ENCODE peak calls at places on chromosomes 2 and 18, in ten cellular contexts. M is bronchial epithelial cell; Z is left ventricle myocardium inferior; X is iPS DF 6.9; H is colonic mucosa; J is endodermal cell; P is body of pancreas; G is GM23248; U is CD8-positive, alpha-beta memory T cell; O is A549. B is an unnamed sample.

GRCh38 chr18:63322908-63323634 is 3.5 kb upstream of the BCL2 start:
- DNase-seq in P (peak), H (peak), M (peak), J (peak), O (peak), Z (no peak), X (no peak), U (peak), G (peak), B (peak)

GRCh38 chr2:98269830-98270229 is 76.4 kb upstream of the CNGA3 start:
- DNase-seq in O (no peak), U (no peak), Z (no peak), P (no peak), H (no peak), G (peak), M (no peak), X (no peak), J (no peak), B (peak)

GRCh38 chr2:110679337-110679707 is 1.5 kb upstream of the BUB1 start:
- DNase-seq in J (no peak), Z (no peak), U (no peak), M (peak), P (no peak), G (peak), H (no peak), O (no peak), X (no peak), B (no peak)

GRCh38 chr2:176156959-176157498 is at the start of gene HOXD3:
- DNase-seq in Z (no peak), J (peak), O (no peak), P (no peak), H (no peak), U (no peak), M (no peak), G (peak), X (no peak), B (no peak)

GRCh38 chr18:79926306-79926705 is 25.1 kb downstream of the SLC66A2 start:
- DNase-seq in G (no peak), J (peak), P (peak), H (peak), O (no peak), U (no peak), Z (no peak), M (no peak), X (no peak), B (no peak)

GRCh38 chr2:6772366-6772710 is 93.4 kb downstream of the CMPK2 start:
- DNase-seq in O (no peak), U (no peak), Z (no peak), P (no peak), G (no peak), X (no peak), H (no peak), M (no peak), J (peak), B (no peak)

GRCh38 chr2:205925373-205926337 is 160.3 kb downstream of the INO80D start:
- DNase-seq in X (peak), U (peak), H (peak), M (peak), G (peak), Z (peak), O (peak), P (peak), J (peak), B (peak)

GRCh38 chr2:134411279-134411827 is 157.5 kb downstream of the MGAT5 start:
- DNase-seq in U (no peak), O (no peak), Z (no peak), H (no peak), X (no peak), J (no peak), P (no peak), G (no peak), M (no peak), B (no peak)

GRCh38 chr2:41993086-41993812 is 54.6 kb upstream of the PKDCC start:
- DNase-seq in U (no peak), O (no peak), Z (no peak), M (no peak), G (no peak), H (no peak), P (no peak), X (no peak), J (peak), B (no peak)

GRCh38 chr18:69177702-69178101 is 223.0 kb upstream of the DOK6 start:
- DNase-seq in G (no peak), U (no peak), X (no peak), P (no peak), H (no peak), J (no peak), M (no peak), O (no peak), Z (no peak), B (peak)

GRCh38 chr2:190530211-190530639 is 4.3 kb downstream of the NEMP2 start:
- DNase-seq in G (no peak), X (no peak), J (no peak), U (no peak), H (no peak), P (no peak), Z (no peak), M (no peak), O (no peak), B (peak)

GRCh38 chr2:212392048-212392447 is 146.6 kb downstream of the ERBB4 start:
- DNase-seq in X (no peak), G (peak), Z (no peak), M (peak), H (no peak), U (no peak), J (no peak), O (no peak), P (no peak), B (peak)

GRCh38 chr18:7760967-7761946 is 194.1 kb downstream of the PTPRM start:
- DNase-seq in U (no peak), J (no peak), O (peak), M (peak), Z (no peak), G (peak), P (no peak), X (no peak), H (no peak), B (no peak)

GRCh38 chr2:184210329-184210728 is 388.0 kb upstream of the ZNF804A start:
- DNase-seq in Z (no peak), J (no peak), M (no peak), H (no peak), G (no peak), U (no peak), P (no peak), O (no peak), X (no peak), B (no peak)

GRCh38 chr2:71679481-71679880 is 226.1 kb downstream of the DYSF start:
- DNase-seq in J (peak), G (no peak), X (no peak), U (no peak), Z (no peak), O (no peak), H (no peak), P (no peak), M (no peak), B (no peak)

GRCh38 chr2:134361648-134362047 is 107.8 kb downstream of the MGAT5 start:
- DNase-seq in J (no peak), G (no peak), O (no peak), X (no peak), M (no peak), P (no peak), H (peak), Z (no peak), U (no peak), B (no peak)

GRCh38 chr18:9135912-9136314 is 668 bp upstream of the ANKRD12 start:
- DNase-seq in O (peak), Z (no peak), U (no peak), G (peak), P (no peak), H (peak), J (peak), X (no peak), M (peak), B (peak)

GRCh38 chr2:73080321-73081131 is 9.0 kb upstream of the SFXN5 start:
- DNase-seq in G (no peak), O (no peak), P (no peak), Z (no peak), X (no peak), U (no peak), M (no peak), J (no peak), H (no peak), B (no peak)

GRCh38 chr2:84880645-84881521 is at the start of gene TRABD2A:
- DNase-seq in H (peak), M (no peak), O (peak), X (no peak), G (peak), P (no peak), J (peak), U (peak), Z (no peak), B (peak)

GRCh38 chr2:36369711-36370110 is 14.1 kb downstream of the CRIM1 start:
- DNase-seq in M (no peak), Z (no peak), P (no peak), U (no peak), O (no peak), G (no peak), H (no peak), X (no peak), J (no peak), B (no peak)

GRCh38 chr2:36371070-36371962 is 15.7 kb downstream of the CRIM1 start:
- DNase-seq in J (no peak), P (no peak), U (no peak), X (no peak), M (no peak), G (peak), H (no peak), O (peak), Z (no peak), B (peak)

GRCh38 chr2:36370281-36370680 is 14.7 kb downstream of the CRIM1 start:
- DNase-seq in X (no peak), J (no peak), P (no peak), M (no peak), U (no peak), O (no peak), Z (no peak), G (no peak), H (no peak), B (no peak)

GRCh38 chr2:36373149-36373880 is 17.7 kb downstream of the CRIM1 start:
- DNase-seq in O (peak), H (peak), J (peak), P (no peak), M (peak), G (peak), X (no peak), Z (no peak), U (no peak), B (peak)

GRCh38 chr2:36371963-36372391 is 16.4 kb downstream of the CRIM1 start:
- DNase-seq in O (peak), H (no peak), P (no peak), G (peak), Z (no peak), M (peak), X (no peak), U (no peak), J (no peak), B (peak)
- H3K4me3 ChIP-seq in O (peak), H (no peak), P (no peak), G (peak), Z (no peak), M (no peak), X (no peak), U (no peak), J (peak), B (no peak)

DNA sequence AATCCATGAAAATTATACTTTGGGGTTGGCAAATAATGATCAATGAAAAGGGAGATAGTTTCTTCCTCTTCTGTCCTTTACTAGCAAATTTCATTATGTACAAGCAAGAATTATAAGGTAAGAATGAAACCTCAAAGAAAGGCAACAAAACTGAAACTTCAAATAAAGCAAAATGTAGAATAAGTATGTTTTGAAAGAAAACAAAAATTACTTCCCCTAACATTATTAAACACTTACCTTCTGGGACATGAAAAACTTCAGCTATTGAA is 29.4 kb downstream of the THADA start:
- DNase-seq in Z (no peak), H (no peak), O (no peak), U (no peak), M (no peak), P (no peak), X (no peak), G (no peak), J (no peak), B (no peak)
- H3K4me3 ChIP-seq in Z (no peak), H (no peak), O (no peak), U (no peak), M (no peak), P (no peak), X (no peak), G (no peak), J (no peak), B (no peak)

GRCh38 chr2:29382486-29382885 is 267.3 kb downstream of the CLIP4 start:
- DNase-seq in M (no peak), U (no peak), J (no peak), O (no peak), X (no peak), Z (no peak), G (no peak), H (no peak), P (no peak), B (no peak)
- H3K4me3 ChIP-seq in M (no peak), U (no peak), J (no peak), O (no peak), X (no peak), Z (no peak), G (no peak), H (no peak), P (no peak), B (no peak)

GRCh38 chr2:187617120-187617519 is 62.9 kb upstream of the TFPI start:
- DNase-seq in Z (no peak), U (no peak), G (no peak), O (no peak), X (no peak), J (no peak), P (no peak), M (no peak), H (no peak), B (no peak)
- H3K4me3 ChIP-seq in Z (no peak), U (no peak), G (no peak), O (no peak), X (no peak), J (no peak), P (no peak), M (no peak), H (no peak), B (no peak)

GRCh38 chr2:174333502-174334277 is 1.1 kb upstream of the SP9 start:
- DNase-seq in J (peak), U (no peak), Z (no peak), M (no peak), P (no peak), X (no peak), H (no peak), G (no peak), O (peak), B (no peak)
- H3K4me3 ChIP-seq in J (peak), U (no peak), Z (no peak), M (no peak), P (no peak), X (peak), H (no peak), G (no peak), O (peak), B (no peak)

GRCh38 chr2:96326990-96327820 is 2.1 kb downstream of the ITPRIPL1 start:
- DNase-seq in M (no peak), U (no peak), O (no peak), Z (no peak), G (no peak), X (no peak), J (no peak), P (no peak), H (no peak), B (no peak)

GRCh38 chr2:96324716-96325037 is 440 bp upstream of the ITPRIPL1 start:
- DNase-seq in X (no peak), Z (no peak), O (no peak), J (no peak), U (no peak), P (no peak), H (no peak), M (no peak), G (no peak), B (no peak)

GRCh38 chr2:96326564-96326963 is 1.4 kb downstream of the ITPRIPL1 start:
- DNase-seq in Z (no peak), H (no peak), X (no peak), J (no peak), P (no peak), U (no peak), G (no peak), O (no peak), M (no peak), B (no peak)

GRCh38 chr2:96325038-96325883 is at the start of gene ITPRIPL1:
- DNase-seq in P (no peak), H (no peak), U (peak), J (peak), O (no peak), M (no peak), X (no peak), Z (no peak), G (peak), B (peak)

GRCh38 chr2:96325884-96326255 is 753 bp downstream of the ITPRIPL1 start:
- DNase-seq in J (no peak), G (no peak), Z (no peak), U (peak), O (no peak), M (no peak), P (no peak), H (no peak), X (no peak), B (no peak)
- H3K4me3 ChIP-seq in J (peak), G (peak), Z (peak), U (peak), O (no peak), M (peak), P (peak), H (peak), X (peak), B (peak)

DNA sequence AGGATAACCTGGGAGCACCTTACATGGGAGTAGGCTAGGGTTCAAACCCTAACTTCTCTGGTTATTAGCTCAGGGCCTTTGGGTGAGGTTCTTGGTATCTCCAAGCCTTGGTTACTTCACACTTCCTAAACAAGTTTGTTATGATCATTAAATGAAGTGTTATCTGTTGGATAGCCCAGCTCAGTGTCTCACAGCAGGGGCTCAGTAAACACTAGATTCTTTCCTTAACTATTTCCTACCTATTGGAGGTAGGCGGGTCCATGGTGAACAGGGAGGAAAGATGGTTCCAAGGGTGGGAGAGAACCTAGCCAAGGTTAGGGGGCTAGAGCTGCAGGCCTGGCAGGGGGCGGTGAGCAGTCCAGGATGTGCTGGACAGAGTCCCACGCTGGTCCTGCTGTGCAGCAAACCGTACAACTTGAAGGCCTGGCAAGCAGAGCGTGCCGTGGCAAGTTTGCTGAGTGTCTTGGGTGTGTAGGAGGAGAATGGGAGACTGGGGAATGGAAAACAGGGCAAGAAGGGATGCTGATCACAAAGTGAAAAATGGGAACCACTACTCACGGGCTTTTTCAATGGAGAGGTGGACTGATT is 259.1 kb downstream of the PRKCE start:
- DNase-seq in Z (no peak), H (no peak), P (no peak), J (peak), O (no peak), U (no peak), X (no peak), M (peak), G (no peak), B (no peak)
- H3K4me3 ChIP-seq in Z (no peak), H (no peak), P (no peak), J (no peak), O (no peak), U (no peak), X (no peak), M (no peak), G (no peak), B (no peak)